ENCODE peak calls at places on chromosomes 6 and 20, in ten cellular contexts. I is transverse colon; N is K562; W is lower lobe of right lung; X is ascending aorta; O is CD8-positive, alpha-beta T cell; D is testis; U is upper lobe of left lung; Q is mammary epithelial cell; Y is trophoblast cell. G is an unnamed sample. For H3K4me1, the result is how much of the 10 kb centered on the place peaks cover.

GRCh38 chr20:1005452-1006027 is 3.4 kb upstream of the RSPO4 start:
- DNase-seq in X (peak), W (no peak), U (peak), Y (peak), I (peak), Q (peak), D (peak), O (no peak), N (peak), G (peak)

GRCh38 chr6:9252784-9253183 is 817.4 kb upstream of the SLC35B3 start:
- DNase-seq in D (no peak), N (no peak), U (no peak), O (no peak), W (no peak), X (no peak), Y (no peak), Q (no peak), I (no peak), G (no peak)

GRCh38 chr6:107845777-107846176 is 21.7 kb upstream of the SCML4 start:
- DNase-seq in O (no peak), Y (no peak), D (no peak), N (no peak), X (no peak), W (no peak), Q (no peak), U (no peak), I (no peak), G (no peak)

GRCh38 chr6:120569689-120570088 is 764.6 kb downstream of the TBC1D32 start:
- DNase-seq in O (no peak), N (no peak), U (no peak), W (no peak), D (no peak), I (no peak), Y (peak), Q (no peak), X (no peak), G (no peak)

GRCh38 chr6:157462956-157463742 is 82.2 kb downstream of the ZDHHC14 start:
- DNase-seq in I (no peak), U (no peak), Y (peak), W (no peak), O (no peak), X (no peak), N (no peak), Q (no peak), D (no peak), G (no peak)

GRCh38 chr6:1941534-1941933 is 303.9 kb downstream of the GMDS start:
- DNase-seq in Q (no peak), N (no peak), O (no peak), D (no peak), W (no peak), I (no peak), Y (no peak), X (no peak), U (no peak), G (no peak)

GRCh38 chr6:16437095-16437494 is 198.7 kb downstream of the GMPR start:
- DNase-seq in I (no peak), N (no peak), U (no peak), W (no peak), X (no peak), O (no peak), Q (no peak), Y (no peak), D (peak), G (no peak)

GRCh38 chr6:113600556-113601339 is 256.4 kb upstream of the MARCKS start:
- DNase-seq in W (no peak), X (no peak), U (peak), N (no peak), O (no peak), D (no peak), Y (no peak), I (no peak), Q (no peak), G (no peak)

GRCh38 chr6:109453594-109454482 is 1.7 kb downstream of the MICAL1 start:
- DNase-seq in Y (no peak), U (no peak), Q (no peak), O (no peak), X (peak), D (peak), N (no peak), I (no peak), W (no peak), G (no peak)

GRCh38 chr20:52473171-52473570 is 281.6 kb upstream of the ZFP64 start:
- DNase-seq in I (no peak), D (no peak), Q (no peak), X (no peak), O (no peak), U (no peak), W (no peak), N (no peak), Y (no peak), G (no peak)

GRCh38 chr6:167827588-167828324 is 1.0 kb downstream of the AFDN start:
- DNase-seq in D (peak), Q (peak), I (peak), U (peak), O (no peak), X (peak), W (peak), N (peak), Y (peak), G (peak)

GRCh38 chr6:7245668-7246393 is 67.2 kb downstream of the SSR1 start:
- DNase-seq in D (no peak), N (no peak), X (no peak), W (peak), U (no peak), O (no peak), Q (no peak), Y (no peak), I (no peak), G (no peak)

GRCh38 chr20:1918766-1919165 is 23.6 kb downstream of the SIRPA start:
- DNase-seq in O (no peak), D (no peak), U (no peak), W (no peak), X (no peak), Q (no peak), I (no peak), N (no peak), Y (no peak), G (no peak)

GRCh38 chr6:43983632-43984031 is 143.6 kb downstream of the MRPL14 start:
- DNase-seq in W (peak), O (no peak), Y (no peak), I (no peak), U (no peak), N (no peak), D (no peak), Q (no peak), X (peak), G (no peak)

GRCh38 chr20:47586648-47587306 is 85.1 kb downstream of the NCOA3 start:
- DNase-seq in Q (no peak), Y (no peak), N (no peak), W (no peak), I (no peak), D (no peak), U (no peak), X (no peak), O (no peak), G (no peak)

GRCh38 chr20:37879003-37879599 is 23.8 kb upstream of the VSTM2L start:
- DNase-seq in N (no peak), W (no peak), D (no peak), I (no peak), O (no peak), U (no peak), X (no peak), Q (no peak), Y (no peak), G (no peak)

GRCh38 chr6:165662041-165662491 is 975 bp downstream of the PDE10A start:
- DNase-seq in U (no peak), X (no peak), O (no peak), Q (no peak), Y (peak), D (no peak), N (no peak), I (no peak), W (no peak), G (no peak)

GRCh38 chr6:24125980-24126379 is at the start of gene NRSN1:
- DNase-seq in W (no peak), U (no peak), X (no peak), Y (no peak), O (no peak), Q (no peak), D (peak), I (no peak), N (peak), G (no peak)

GRCh38 chr6:33962186-33962585 is 158.4 kb upstream of the MLN start:
- DNase-seq in D (no peak), X (peak), Q (peak), I (no peak), O (no peak), Y (no peak), N (no peak), U (no peak), W (no peak), G (no peak)

GRCh38 chr20:48338717-48339116 is 489.1 kb downstream of the PREX1 start:
- DNase-seq in Q (no peak), I (no peak), D (no peak), O (no peak), U (no peak), X (no peak), W (no peak), N (no peak), Y (peak), G (no peak)

GRCh38 chr6:113901482-113901881 is 44.3 kb downstream of the MARCKS start:
- DNase-seq in I (peak), Y (no peak), W (no peak), D (no peak), X (no peak), Q (no peak), N (no peak), U (no peak), O (no peak), G (no peak)

GRCh38 chr20:13274311-13274965 is 53.4 kb downstream of the ISM1 start:
- DNase-seq in W (no peak), I (no peak), N (no peak), D (no peak), X (no peak), Y (no peak), Q (no peak), U (no peak), O (no peak), G (no peak)

GRCh38 chr20:62722627-62723026 is 14.0 kb downstream of the NTSR1 start:
- DNase-seq in I (no peak), Q (no peak), D (no peak), O (no peak), Y (no peak), N (no peak), U (no peak), W (no peak), X (no peak), G (no peak)
- H3K4me1 ChIP-seq in I (under half), Q (under half), D (under half), O (under half), Y (under half), N (under half), U (under half), W (under half), X (under half), G (under half)

GRCh38 chr6:159874475-159874874 is 16.3 kb upstream of the MAS1 start:
- DNase-seq in Y (no peak), I (no peak), U (no peak), X (no peak), D (peak), W (no peak), N (no peak), Q (no peak), O (no peak), G (no peak)
- H3K4me1 ChIP-seq in Y (under half), I (under half), U (under half), X (under half), D (under half), W (under half), N (under half), Q (under half), O (under half), G (under half)

GRCh38 chr20:45918779-45919535 is 7.0 kb upstream of the PLTP start:
- DNase-seq in D (no peak), I (no peak), Q (no peak), N (no peak), O (no peak), W (no peak), Y (peak), U (no peak), X (no peak), G (no peak)

GRCh38 chr20:45919536-45919933 is 7.6 kb upstream of the PLTP start:
- DNase-seq in W (no peak), O (no peak), N (no peak), X (no peak), Y (no peak), I (peak), U (no peak), Q (no peak), D (peak), G (no peak)

GRCh38 chr20:45921618-45922189 is 9.7 kb upstream of the PLTP start:
- DNase-seq in Q (no peak), W (no peak), Y (no peak), O (no peak), D (no peak), U (no peak), N (no peak), X (no peak), I (no peak), G (no peak)

GRCh38 chr20:45920795-45921617 is 9.1 kb upstream of the PLTP start:
- DNase-seq in O (no peak), Q (no peak), W (no peak), Y (peak), D (no peak), N (no peak), I (no peak), X (no peak), U (no peak), G (no peak)

DNA sequence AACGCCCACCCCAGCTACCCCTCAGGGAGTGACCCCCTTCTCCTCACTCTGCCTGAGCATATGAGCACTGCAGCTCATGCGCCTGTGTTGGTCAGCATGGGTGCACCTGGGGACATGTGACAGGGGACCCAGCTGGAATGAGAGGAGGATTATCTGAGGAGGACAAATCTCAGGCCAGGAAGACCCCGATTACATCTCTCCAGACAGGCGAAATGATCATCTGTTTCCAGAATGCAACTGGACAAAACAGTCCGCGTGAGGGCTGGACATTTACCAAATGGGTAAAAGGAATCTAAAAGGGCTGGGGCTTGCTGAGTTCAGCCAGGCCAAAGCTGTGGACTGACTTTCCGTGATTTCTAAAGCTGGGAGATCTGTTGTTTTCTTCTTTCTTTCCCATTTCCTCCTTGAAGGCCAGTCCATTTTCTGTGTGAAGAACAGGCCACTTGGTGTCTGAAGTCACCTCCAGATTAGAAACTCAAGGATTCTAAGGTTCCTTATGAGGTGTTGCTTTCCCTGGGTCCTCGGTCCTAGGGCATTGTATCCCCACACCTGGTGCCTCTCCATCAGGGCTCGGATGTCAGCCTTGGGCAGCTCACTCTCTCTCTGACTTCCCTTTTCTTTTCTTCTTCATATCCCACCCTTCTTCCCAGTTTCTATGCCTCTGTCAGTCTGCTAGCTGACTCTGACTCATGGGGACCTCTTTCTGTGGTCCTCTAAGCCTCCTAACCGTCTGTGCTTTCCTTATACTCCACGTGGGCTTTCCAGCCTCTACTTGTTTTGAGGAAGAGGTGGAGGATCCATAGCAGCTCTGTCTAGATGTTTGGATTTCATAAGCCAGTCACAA is 8.2 kb upstream of the PLTP start:
- DNase-seq in Q (no peak), I (no peak), D (peak), X (no peak), W (no peak), Y (peak), O (no peak), U (no peak), N (no peak), G (no peak)
- H3K4me1 ChIP-seq in Q (under half), I (under half), D (half or more), X (under half), W (half or more), Y (under half), O (under half), U (half or more), N (under half), G (under half)

DNA sequence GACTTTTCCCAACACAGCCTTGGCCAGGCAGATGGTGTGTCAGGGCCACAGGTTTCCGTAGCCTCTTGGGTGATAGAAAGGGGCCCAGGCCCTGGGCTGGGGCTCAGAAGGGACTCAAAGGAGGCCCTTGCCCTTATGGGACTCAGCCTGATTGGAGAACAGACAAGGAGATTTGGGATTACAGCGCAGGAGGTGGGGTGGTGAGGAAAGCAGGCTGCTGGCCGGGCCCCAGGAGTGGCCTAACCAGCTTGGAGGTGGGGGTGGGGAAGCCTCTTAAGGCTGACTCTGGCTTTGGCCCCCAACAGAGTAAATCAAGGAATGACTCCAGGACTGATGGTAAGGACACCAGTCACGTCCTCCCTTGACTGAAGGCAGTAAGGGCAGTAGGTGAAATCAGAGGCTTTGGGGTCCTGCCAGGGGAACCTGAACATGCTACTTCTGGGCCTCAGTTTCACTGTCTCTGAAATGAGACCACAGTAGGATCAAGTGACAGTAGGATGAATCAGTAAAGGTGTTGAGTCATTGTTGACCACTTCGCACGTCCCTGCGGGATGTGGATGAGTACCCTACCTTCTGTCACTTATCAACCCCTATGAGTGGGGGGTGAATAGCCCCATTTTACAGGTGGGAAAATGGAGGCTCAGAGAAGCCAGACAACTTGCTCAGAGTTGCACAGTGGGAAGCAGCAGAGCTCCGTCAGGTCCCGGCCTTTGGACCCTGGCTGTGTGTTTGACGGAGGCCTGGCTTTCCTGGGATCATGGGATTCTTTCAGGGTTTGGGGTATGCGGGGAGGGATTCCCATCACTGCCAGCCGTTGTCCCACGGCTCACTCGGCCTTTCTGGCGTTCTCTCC is 4.5 kb downstream of the SNAI1 start:
- DNase-seq in W (no peak), Y (peak), N (no peak), D (no peak), I (no peak), X (no peak), Q (no peak), O (no peak), U (no peak), G (peak)
- H3K4me1 ChIP-seq in W (half or more), Y (half or more), N (half or more), D (under half), I (under half), X (under half), Q (under half), O (under half), U (half or more), G (under half)

GRCh38 chr20:63686492-63687321 is 9.7 kb upstream of the TNFRSF6B start:
- DNase-seq in I (peak), W (peak), N (no peak), D (peak), U (peak), X (peak), O (no peak), Q (no peak), Y (peak), G (no peak)
- H3K4me1 ChIP-seq in I (under half), W (half or more), N (half or more), D (under half), U (under half), X (under half), O (under half), Q (under half), Y (under half), G (under half)

GRCh38 chr6:111789593-111789992 is 83.7 kb downstream of the FYN start:
- DNase-seq in X (no peak), U (no peak), D (peak), Y (no peak), W (no peak), Q (no peak), O (no peak), N (no peak), I (no peak), G (no peak)
- H3K4me1 ChIP-seq in X (under half), U (under half), D (under half), Y (under half), W (under half), Q (under half), O (half or more), N (under half), I (under half), G (half or more)

DNA sequence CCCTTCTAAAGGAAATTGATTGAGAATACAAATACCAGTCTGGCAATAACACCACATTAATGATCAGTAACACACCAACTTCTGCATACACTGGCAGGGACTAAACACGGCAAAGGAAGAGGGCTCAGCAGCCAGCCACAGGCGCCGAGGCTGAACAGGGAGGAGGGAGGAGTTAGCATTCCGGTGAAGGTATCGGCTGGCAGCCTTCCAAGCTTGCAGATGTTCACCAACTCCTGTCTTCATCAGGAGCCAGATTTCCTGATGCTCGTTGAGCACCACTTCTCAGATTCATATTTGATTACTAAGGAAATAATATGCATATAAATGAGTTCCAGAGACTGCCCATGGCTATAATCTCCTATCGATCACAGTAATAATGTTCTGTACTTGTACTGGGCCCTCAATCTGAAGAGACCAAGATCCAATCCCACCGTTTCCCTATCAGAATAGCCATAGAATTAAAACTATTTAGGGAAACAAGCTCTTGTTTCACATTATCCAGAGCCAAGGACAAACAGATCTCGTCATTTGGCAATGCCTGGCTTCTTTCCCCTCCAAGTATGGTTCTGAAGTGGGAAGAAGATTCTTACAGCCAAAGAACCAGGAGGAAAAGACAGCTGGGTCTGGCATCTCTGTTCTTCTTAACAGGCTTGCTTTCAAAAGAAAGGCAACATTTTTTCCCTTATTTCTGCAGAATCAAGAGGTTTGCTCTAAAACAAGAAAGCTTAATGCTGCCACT is 42.2 kb downstream of the GFOD1 start:
- DNase-seq in Y (peak), U (peak), X (peak), N (peak), D (peak), I (peak), W (peak), Q (peak), O (no peak), G (no peak)
- H3K4me1 ChIP-seq in Y (under half), U (half or more), X (under half), N (under half), D (under half), I (under half), W (half or more), Q (under half), O (under half), G (under half)

GRCh38 chr6:35297541-35298481 is at the start of gene DEF6:
- DNase-seq in W (peak), Q (peak), O (peak), I (peak), Y (peak), N (peak), X (peak), D (peak), U (peak), G (peak)

GRCh38 chr6:35302604-35303218 is 5.1 kb downstream of the DEF6 start:
- DNase-seq in U (peak), D (no peak), Y (peak), O (peak), W (peak), N (peak), I (peak), Q (peak), X (no peak), G (peak)

GRCh38 chr6:35298625-35299140 is 1.1 kb downstream of the DEF6 start:
- DNase-seq in O (no peak), N (peak), Y (no peak), Q (no peak), U (no peak), W (no peak), D (no peak), I (no peak), X (no peak), G (peak)

GRCh38 chr6:35299674-35300073 is 2.1 kb downstream of the DEF6 start:
- DNase-seq in Q (no peak), Y (no peak), I (peak), X (no peak), N (peak), W (peak), O (no peak), D (peak), U (peak), G (peak)

DNA sequence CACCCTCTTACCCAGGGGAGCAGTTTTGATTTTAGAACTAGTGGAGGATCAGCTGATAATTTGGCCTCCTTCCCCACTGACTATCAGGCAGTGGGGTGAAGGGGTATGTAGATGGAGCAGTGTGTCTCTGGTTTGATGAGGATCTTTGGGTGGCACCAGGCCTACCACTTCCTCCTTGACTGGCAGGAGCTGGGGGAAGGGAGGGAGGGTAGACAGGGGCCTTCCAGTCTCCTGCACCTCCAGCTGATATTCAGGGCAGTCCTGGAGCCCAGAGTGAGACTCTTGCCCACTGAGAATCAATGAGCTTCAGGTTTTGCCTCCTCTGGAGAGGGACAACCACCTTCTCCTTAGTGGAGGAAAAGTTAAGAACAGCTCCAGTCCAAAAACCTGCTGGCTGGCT is 3.2 kb downstream of the DEF6 start:
- DNase-seq in O (peak), U (peak), N (no peak), Y (no peak), W (no peak), I (no peak), D (no peak), Q (no peak), X (no peak), G (no peak)
- H3K4me1 ChIP-seq in O (half or more), U (half or more), N (under half), Y (under half), W (half or more), I (under half), D (under half), Q (under half), X (under half), G (half or more)

G was measured in Karpas-422.